ENCODE peak calls at places on chromosomes 3 and 15, in eight cellular contexts. D, F, K, S, Q, V, E and J are unnamed samples.

GRCh38 chr3:100335137-100335833 is 728 bp downstream of the NIT2 start:
- DNase-seq in E (peak), Q (peak), K (no peak), F (peak), V (no peak), S (no peak), D (no peak), J (peak)

GRCh38 chr3:138800248-138800647 is 34.5 kb downstream of the PIK3CB start:
- DNase-seq in K (no peak), S (no peak), E (no peak), D (no peak), V (no peak), F (no peak), Q (no peak), J (no peak)

GRCh38 chr3:137460944-137461343 is 303.2 kb upstream of the SOX14 start:
- DNase-seq in D (no peak), K (no peak), E (no peak), S (no peak), V (no peak), F (no peak), Q (no peak), J (no peak)

GRCh38 chr3:189204467-189204866 is 32.7 kb downstream of the TPRG1 start:
- DNase-seq in S (no peak), K (peak), Q (no peak), F (no peak), D (no peak), V (no peak), E (no peak), J (no peak)

GRCh38 chr3:178446054-178446453 is 90.2 kb upstream of the KCNMB2 start:
- DNase-seq in Q (no peak), V (no peak), F (no peak), S (no peak), D (no peak), K (no peak), E (no peak), J (no peak)

GRCh38 chr15:35519536-35520149 is 26.3 kb downstream of the DPH6 start:
- DNase-seq in K (peak), D (no peak), E (no peak), F (no peak), Q (no peak), V (no peak), S (peak), J (no peak)

GRCh38 chr15:64893481-64894394 is 18.0 kb upstream of the ANKDD1A start:
- DNase-seq in E (peak), S (peak), K (peak), V (peak), D (peak), Q (peak), F (peak), J (peak)

GRCh38 chr3:139288266-139288821 is 55.5 kb upstream of the MRPS22 start:
- DNase-seq in F (no peak), Q (no peak), D (no peak), V (peak), E (no peak), K (no peak), S (no peak), J (no peak)

GRCh38 chr15:25136119-25136518 is 181.3 kb downstream of the SNRPN start:
- DNase-seq in Q (no peak), E (no peak), F (peak), S (no peak), V (no peak), D (no peak), K (no peak), J (no peak)

GRCh38 chr3:38222032-38222634 is 43.5 kb upstream of the SLC22A13 start:
- DNase-seq in D (no peak), S (no peak), E (no peak), V (no peak), F (no peak), K (no peak), Q (no peak), J (no peak)

GRCh38 chr3:27078246-27078913 is 290.8 kb downstream of the NEK10 start:
- DNase-seq in S (no peak), Q (no peak), D (no peak), F (no peak), E (no peak), K (no peak), V (no peak), J (no peak)

GRCh38 chr3:116929534-116930222 is 220.1 kb downstream of the TUSC7 start:
- DNase-seq in E (no peak), V (no peak), Q (no peak), S (no peak), D (no peak), K (no peak), F (no peak), J (no peak)

GRCh38 chr3:180420804-180421203 is 181.2 kb upstream of the TTC14 start:
- DNase-seq in Q (no peak), D (no peak), E (no peak), F (no peak), V (no peak), S (no peak), K (no peak), J (no peak)

GRCh38 chr3:65946438-65946837 is 92.3 kb downstream of the MAGI1 start:
- DNase-seq in F (no peak), E (peak), K (no peak), D (no peak), Q (no peak), V (peak), S (no peak), J (no peak)

GRCh38 chr3:124409650-124410275 is 320.5 kb upstream of the UMPS start:
- DNase-seq in F (no peak), E (no peak), V (no peak), D (no peak), S (no peak), Q (no peak), K (no peak), J (no peak)

GRCh38 chr3:113287111-113287817 is 75.9 kb downstream of the BOC start:
- DNase-seq in V (no peak), F (no peak), E (no peak), D (no peak), Q (no peak), K (peak), S (no peak), J (no peak)

GRCh38 chr3:12897537-12898289 is 56.3 kb upstream of the RPL32 start:
- DNase-seq in K (no peak), F (no peak), Q (peak), D (no peak), E (peak), V (no peak), S (no peak), J (no peak)

GRCh38 chr3:192921793-192922192 is 4.1 kb upstream of the MB21D2 start:
- DNase-seq in Q (no peak), F (no peak), K (no peak), V (no peak), D (no peak), S (no peak), E (no peak), J (no peak)

GRCh38 chr3:116905805-116906204 is 196.2 kb downstream of the TUSC7 start:
- DNase-seq in S (no peak), K (no peak), D (no peak), F (no peak), Q (no peak), E (no peak), V (no peak), J (no peak)

GRCh38 chr15:99343208-99343607 is 91.9 kb downstream of the LRRC28 start:
- DNase-seq in S (no peak), E (no peak), K (no peak), Q (no peak), V (no peak), F (no peak), D (no peak), J (no peak)

GRCh38 chr3:172332256-172333041 is 115.8 kb downstream of the GHSR start:
- DNase-seq in F (peak), Q (peak), S (peak), E (peak), V (no peak), D (peak), K (peak), J (peak)